ENCODE peak calls at places on chromosomes 2 and 18, in four cellular contexts. W, Z, D and G are unnamed samples. For H3K27me3 and H3K4me1, the result is how much of the 10 kb centered on the place peaks cover.

GRCh38 chr18:8151176-8151575 is 458.1 kb upstream of the RAB12 start:
- DNase-seq in Z (no peak), D (no peak), W (no peak), G (no peak)

GRCh38 chr2:199392363-199392762 is 65.4 kb downstream of the SATB2 start:
- DNase-seq in D (peak), W (no peak), Z (no peak), G (no peak)

GRCh38 chr18:34807106-34807796 is 97.2 kb downstream of the DTNA start:
- DNase-seq in Z (peak), D (peak), W (no peak), G (peak)

GRCh38 chr2:156918410-156918809 is 339.1 kb upstream of the GALNT5 start:
- DNase-seq in D (no peak), W (no peak), Z (peak), G (no peak)

GRCh38 chr2:201984800-201985525 is 48.7 kb upstream of the FZD7 start:
- DNase-seq in Z (no peak), W (peak), D (no peak), G (no peak)

GRCh38 chr2:6554403-6554802 is 311.3 kb downstream of the CMPK2 start:
- DNase-seq in D (no peak), W (no peak), Z (no peak), G (no peak)

GRCh38 chr2:79103199-79103598 is 15.4 kb upstream of the REG1B start:
- DNase-seq in W (no peak), Z (no peak), D (no peak), G (no peak)

GRCh38 chr18:24112874-24113615 is 25.8 kb upstream of the CABYR start:
- DNase-seq in W (no peak), Z (no peak), D (peak), G (no peak)

GRCh38 chr2:157404363-157404762 is 39.5 kb downstream of the CYTIP start:
- DNase-seq in Z (no peak), W (no peak), D (peak), G (peak)

GRCh38 chr2:237790353-237790752 is 8.2 kb upstream of the RBM44 start:
- DNase-seq in D (peak), Z (no peak), W (no peak), G (peak)
- H3K27ac ChIP-seq in D (no peak), Z (no peak), W (no peak), G (no peak)

DNA sequence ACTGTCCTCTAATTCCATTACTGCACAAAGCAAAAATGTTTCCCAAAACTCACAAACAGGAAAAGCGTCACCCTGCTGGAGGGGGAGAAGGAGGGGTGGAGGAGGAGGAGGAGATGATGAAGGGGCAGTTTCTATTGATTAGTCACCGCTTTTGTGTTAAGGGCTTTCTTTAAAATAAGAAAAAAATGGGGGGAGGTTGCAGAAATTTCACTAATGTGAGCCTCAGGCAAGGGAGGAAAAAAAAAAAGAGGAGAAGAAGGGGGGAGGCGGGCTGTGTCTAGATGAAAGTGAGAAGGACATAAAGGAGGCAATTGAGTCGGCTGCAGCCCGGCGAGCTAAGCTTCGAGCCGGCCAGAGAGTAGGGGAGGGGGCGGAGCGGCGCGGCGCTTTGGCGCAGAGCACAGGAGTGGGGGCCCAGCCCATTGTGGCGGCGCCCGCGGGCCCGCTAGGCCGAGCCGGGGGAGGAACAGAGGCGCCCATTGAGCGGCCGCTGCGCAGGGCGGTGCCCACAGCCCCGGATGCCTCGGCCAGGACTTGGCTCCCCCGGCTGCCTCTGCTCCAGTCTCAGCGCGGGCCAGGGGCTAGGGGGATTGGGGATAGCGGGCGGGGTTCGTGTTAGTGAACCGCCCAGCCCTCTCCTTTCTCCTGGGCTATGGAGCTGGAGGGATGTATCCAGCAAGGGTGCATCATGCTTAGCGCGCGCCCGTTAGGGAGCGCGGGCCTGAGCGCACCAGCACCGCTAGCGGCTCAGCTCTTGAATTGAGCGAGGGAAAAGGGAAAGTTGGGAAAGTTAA is 7.9 kb downstream of the PAX3 start:
- DNase-seq in D (no peak), W (no peak), Z (peak), G (no peak)
- H3K27me3 ChIP-seq in D (half or more), W (half or more), Z (half or more), G (half or more)

GRCh38 chr2:85791704-85792565 is 38.1 kb downstream of the ATOH8 start:
- DNase-seq in Z (no peak), W (no peak), D (no peak), G (no peak)

GRCh38 chr2:85793584-85793983 is 39.8 kb downstream of the ATOH8 start:
- DNase-seq in W (no peak), D (no peak), Z (no peak), G (no peak)

GRCh38 chr2:85794038-85794441 is 40.2 kb downstream of the ATOH8 start:
- DNase-seq in D (no peak), Z (no peak), W (no peak), G (no peak)

GRCh38 chr2:85794491-85795121 is 40.8 kb downstream of the ATOH8 start:
- DNase-seq in Z (no peak), W (no peak), D (no peak), G (no peak)

DNA sequence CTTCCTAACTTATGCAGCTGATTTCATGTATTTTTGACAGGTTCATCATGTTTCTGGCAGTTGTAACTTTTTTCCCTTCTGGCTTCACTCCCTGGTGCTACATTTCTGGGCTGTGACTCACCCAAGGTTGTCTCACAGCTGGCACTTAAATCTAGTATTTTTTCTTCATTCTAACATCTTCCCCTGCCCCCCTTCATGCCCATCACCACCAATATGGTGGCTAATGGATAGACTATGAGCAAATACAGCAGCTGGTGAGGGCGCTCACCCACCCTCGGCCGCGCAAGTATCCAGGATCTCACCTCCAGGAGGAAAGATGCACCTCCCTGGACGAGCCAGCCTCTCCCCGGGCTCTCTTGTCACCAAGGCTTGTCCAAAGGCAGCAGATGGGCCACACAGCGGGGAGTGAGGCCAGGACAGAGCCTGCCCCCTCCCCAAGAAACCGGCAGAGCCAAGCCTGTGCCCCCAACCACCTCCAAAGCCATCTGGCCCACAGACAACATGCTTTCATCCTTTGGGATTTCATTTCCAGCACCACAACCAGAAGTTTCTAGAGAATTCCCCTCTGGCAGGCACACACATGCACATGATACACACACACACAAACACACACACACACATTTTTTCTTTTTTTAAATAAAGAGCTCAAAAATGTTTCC is 39.1 kb downstream of the ATOH8 start:
- DNase-seq in D (peak), Z (no peak), W (no peak), G (peak)
- H3K4me1 ChIP-seq in D (under half), Z (under half), W (half or more), G (under half)

GRCh38 chr2:207334309-207334630 is 168.5 kb upstream of the KLF7 start:
- DNase-seq in D (no peak), Z (no peak), W (no peak), G (no peak)

GRCh38 chr2:207333599-207334308 is 168.0 kb upstream of the KLF7 start:
- DNase-seq in W (no peak), Z (no peak), D (no peak), G (peak)

GRCh38 chr2:207332473-207333212 is 166.9 kb upstream of the KLF7 start:
- DNase-seq in D (no peak), Z (no peak), W (no peak), G (no peak)

GRCh38 chr2:207337234-207338219 is 171.8 kb upstream of the KLF7 start:
- DNase-seq in W (no peak), Z (no peak), D (peak), G (peak)

DNA sequence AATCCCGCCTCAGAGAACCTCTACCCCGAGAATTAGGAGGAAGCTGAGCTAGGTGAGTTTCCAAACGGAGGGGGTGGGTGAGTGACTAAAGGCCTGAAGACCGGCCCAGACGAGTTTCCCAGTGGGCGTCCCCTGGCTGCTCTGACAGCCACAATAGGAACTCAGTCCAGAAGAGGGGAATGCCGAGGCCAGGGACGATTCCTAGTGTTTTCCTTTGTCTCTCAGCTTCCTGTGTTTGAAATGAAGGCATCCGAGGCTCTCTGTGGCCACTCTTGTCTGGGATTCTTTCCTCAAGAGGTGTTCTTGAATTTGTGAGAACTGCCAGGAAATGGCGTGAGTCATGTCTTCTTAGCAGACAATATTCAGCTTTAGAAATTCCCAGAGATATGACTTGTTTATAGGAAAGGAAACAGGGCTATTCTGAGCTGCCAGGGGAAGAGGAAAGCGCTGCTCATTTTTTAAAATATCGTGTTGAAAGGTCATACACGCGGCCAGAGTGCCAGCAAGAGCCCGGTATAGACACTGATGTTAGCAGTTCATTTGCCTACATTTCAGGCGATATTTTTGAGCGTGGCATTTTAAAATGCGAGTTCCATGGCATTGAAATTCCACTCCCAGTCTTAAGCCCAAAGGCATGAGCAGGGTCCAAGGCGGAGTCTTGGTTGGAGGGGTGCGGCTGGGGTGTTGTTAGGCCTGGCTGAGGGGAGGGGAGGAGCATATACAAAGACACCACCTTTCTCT is 169.1 kb upstream of the KLF7 start:
- DNase-seq in D (peak), W (no peak), Z (peak), G (peak)
- H3K27ac ChIP-seq in D (peak), W (peak), Z (no peak), G (peak)

GRCh38 chr2:45007356-45007755 is 1.9 kb downstream of the SIX2 start:
- DNase-seq in Z (no peak), D (no peak), W (no peak), G (no peak)

GRCh38 chr2:45007961-45008295 is 1.3 kb downstream of the SIX2 start:
- DNase-seq in D (no peak), W (no peak), Z (peak), G (no peak)

GRCh38 chr2:45005261-45006002 is 3.8 kb downstream of the SIX2 start:
- DNase-seq in Z (peak), W (no peak), D (no peak), G (no peak)

GRCh38 chr2:45006041-45006941 is 3.0 kb downstream of the SIX2 start:
- DNase-seq in W (no peak), Z (peak), D (no peak), G (no peak)

GRCh38 chr2:45006942-45007287 is 2.3 kb downstream of the SIX2 start:
- DNase-seq in Z (peak), W (no peak), D (no peak), G (no peak)
- H3K27me3 ChIP-seq in Z (half or more), W (half or more), D (under half), G (half or more)

GRCh38 chr2:219284501-219285347 is 5.6 kb downstream of the DNAJB2 start:
- DNase-seq in D (no peak), W (no peak), Z (no peak), G (no peak)
- H3K4me1 ChIP-seq in D (under half), W (half or more), Z (under half), G (under half)

GRCh38 chr2:162118166-162119031 is 33.6 kb downstream of the GCG start:
- DNase-seq in W (no peak), D (peak), Z (no peak), G (peak)
- H3K27ac ChIP-seq in W (no peak), D (peak), Z (no peak), G (peak)

DNA sequence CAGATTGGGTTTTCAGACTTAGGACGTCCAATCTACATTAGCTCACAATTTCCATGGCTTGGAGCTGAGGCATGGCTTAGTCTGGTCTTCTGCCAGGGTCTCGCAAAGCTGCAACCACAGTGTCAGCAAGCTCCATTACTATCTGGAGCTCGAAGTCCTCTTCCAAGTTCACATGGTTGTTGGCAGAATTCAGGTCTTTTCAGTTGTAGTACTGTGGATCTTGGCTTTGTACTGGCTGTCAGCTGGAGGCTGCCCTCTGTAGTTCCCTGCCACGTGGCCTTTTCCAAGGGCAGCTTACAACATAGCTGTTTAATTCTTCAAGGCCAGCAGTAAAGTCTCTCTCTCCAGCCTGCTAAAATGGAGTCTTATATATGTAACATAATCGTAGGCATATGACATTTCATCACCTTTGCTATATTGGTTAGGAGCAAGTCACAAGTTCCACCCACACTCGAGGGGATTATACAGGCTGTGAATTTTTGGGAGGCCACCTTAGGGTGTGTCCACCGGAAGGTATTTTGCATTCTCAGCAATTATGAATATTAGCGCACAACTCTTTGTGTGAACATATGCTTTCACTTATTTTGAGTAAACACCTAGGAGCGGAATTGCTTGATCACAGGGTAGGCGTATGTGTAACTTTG is 41.5 kb upstream of the EPC2 start:
- DNase-seq in Z (no peak), D (no peak), W (no peak), G (no peak)
- H3K27me3 ChIP-seq in Z (under half), D (under half), W (under half), G (under half)

GRCh38 chr2:171084128-171084527 is 76.6 kb downstream of the TLK1 start:
- DNase-seq in Z (peak), D (no peak), W (no peak), G (no peak)

GRCh38 chr2:171080607-171081006 is 80.1 kb downstream of the TLK1 start:
- DNase-seq in D (no peak), Z (no peak), W (no peak), G (no peak)

GRCh38 chr2:171081649-171082111 is 79.0 kb downstream of the TLK1 start:
- DNase-seq in D (no peak), W (no peak), Z (peak), G (no peak)

GRCh38 chr2:171086352-171087290 is 74.1 kb downstream of the TLK1 start:
- DNase-seq in D (peak), Z (peak), W (no peak), G (peak)

DNA sequence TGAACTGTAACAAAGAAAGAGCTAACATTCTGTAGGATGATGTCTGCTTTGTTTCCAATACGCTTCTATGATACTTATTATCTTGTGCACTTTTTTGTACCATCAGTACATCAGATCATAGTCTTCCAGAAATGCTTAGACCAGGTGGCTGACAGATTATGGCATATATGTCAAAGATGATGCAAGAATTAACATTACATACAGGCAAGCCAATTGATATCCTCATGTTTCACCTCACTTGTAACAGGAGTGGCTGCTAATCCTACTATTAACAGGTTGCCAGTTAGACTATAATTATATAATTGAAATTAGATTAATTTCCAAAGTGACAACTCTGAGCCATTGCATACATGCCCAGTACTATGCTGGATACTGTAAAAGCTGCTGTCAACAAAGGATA is 77.3 kb downstream of the TLK1 start:
- DNase-seq in D (no peak), W (no peak), Z (no peak), G (no peak)
- H3K4me1 ChIP-seq in D (under half), W (under half), Z (under half), G (under half)